ENCODE peak calls at places on chromosome 7, in four cellular contexts. Y is HepG2, Q is GM12878, L is K562. E is an unnamed sample.

GRCh38 chr7:1542841-1543747 is 12.6 kb downstream of the MAFK start:
- DNase-seq in L (no peak), Y (no peak), Q (no peak), E (no peak)

GRCh38 chr7:2117681-2118045 is 115.1 kb downstream of the MAD1L1 start:
- DNase-seq in Q (no peak), Y (no peak), L (no peak), E (no peak)

GRCh38 chr7:32357535-32358277 is 132.5 kb downstream of the LSM5 start:
- DNase-seq in Y (no peak), Q (no peak), L (no peak), E (no peak)

GRCh38 chr7:131011976-131012375 is 278.0 kb upstream of the KLF14 start:
- DNase-seq in L (no peak), Y (no peak), Q (no peak), E (no peak)

GRCh38 chr7:75599244-75599771 is 107.2 kb downstream of the SPDYE5 start:
- DNase-seq in Y (no peak), Q (no peak), L (no peak), E (no peak)

GRCh38 chr7:30912454-30912985 is 867 bp downstream of the AQP1 start:
- DNase-seq in Q (no peak), L (no peak), Y (no peak), E (no peak)

GRCh38 chr7:123719481-123719806 is 29.4 kb downstream of the WASL start:
- DNase-seq in Y (no peak), Q (no peak), L (no peak), E (no peak)

GRCh38 chr7:35037526-35038339 is 448 bp upstream of the DPY19L1 start:
- DNase-seq in L (peak), Q (no peak), Y (peak), E (peak)

GRCh38 chr7:112448376-112448775 is 1.9 kb upstream of the IFRD1 start:
- DNase-seq in L (no peak), Y (no peak), Q (no peak), E (no peak)

GRCh38 chr7:139044813-139045794 is 9.3 kb upstream of the ZC3HAV1L start:
- DNase-seq in L (peak), Y (no peak), Q (no peak), E (no peak)

GRCh38 chr7:1975179-1975578 is 257.6 kb downstream of the MAD1L1 start:
- DNase-seq in Q (no peak), L (no peak), Y (no peak), E (no peak)

GRCh38 chr7:17405786-17406185 is 107.3 kb downstream of the AHR start:
- DNase-seq in Y (peak), L (no peak), Q (no peak), E (no peak)

GRCh38 chr7:137874390-137874789 is 27.6 kb upstream of the DGKI start:
- DNase-seq in Q (no peak), Y (no peak), L (no peak), E (no peak)

GRCh38 chr7:47758546-47758945 is 176.6 kb upstream of the TNS3 start:
- DNase-seq in Q (no peak), L (no peak), Y (no peak), E (no peak)

GRCh38 chr7:149790146-149790548 is 16.8 kb upstream of the ZNF467 start:
- DNase-seq in L (peak), Q (no peak), Y (no peak), E (peak)

GRCh38 chr7:83996879-83997278 is 197.7 kb downstream of the SEMA3A start:
- DNase-seq in L (no peak), Q (no peak), Y (no peak), E (no peak)

GRCh38 chr7:110762514-110762913 is 328.4 kb upstream of the LRRN3 start:
- DNase-seq in Y (no peak), Q (no peak), L (no peak), E (no peak)

GRCh38 chr7:90384433-90384832 is 18.8 kb upstream of the CLDN12 start:
- DNase-seq in Y (no peak), Q (no peak), L (no peak), E (no peak)

GRCh38 chr7:90383879-90384278 is 19.4 kb upstream of the CLDN12 start:
- DNase-seq in Q (no peak), L (no peak), Y (no peak), E (no peak)

GRCh38 chr7:90387470-90388240 is 15.6 kb upstream of the CLDN12 start:
- DNase-seq in Y (no peak), Q (no peak), L (no peak), E (no peak)

GRCh38 chr7:90383422-90383821 is 19.8 kb upstream of the CLDN12 start:
- DNase-seq in Y (no peak), Q (no peak), L (no peak), E (no peak)
- TF ChIP-seq FOXM1 in Y (no peak), Q (no peak), L (no peak), E (no peak)

GRCh38 chr7:87316846-87317545 is 28.5 kb upstream of the CROT start:
- DNase-seq in Y (peak), Q (no peak), L (no peak), E (no peak)

GRCh38 chr7:87316097-87316700 is 29.3 kb upstream of the CROT start:
- DNase-seq in L (no peak), Q (peak), Y (no peak), E (no peak)

GRCh38 chr7:87317691-87318245 is 27.7 kb upstream of the CROT start:
- DNase-seq in Y (no peak), Q (no peak), L (no peak), E (no peak)

DNA sequence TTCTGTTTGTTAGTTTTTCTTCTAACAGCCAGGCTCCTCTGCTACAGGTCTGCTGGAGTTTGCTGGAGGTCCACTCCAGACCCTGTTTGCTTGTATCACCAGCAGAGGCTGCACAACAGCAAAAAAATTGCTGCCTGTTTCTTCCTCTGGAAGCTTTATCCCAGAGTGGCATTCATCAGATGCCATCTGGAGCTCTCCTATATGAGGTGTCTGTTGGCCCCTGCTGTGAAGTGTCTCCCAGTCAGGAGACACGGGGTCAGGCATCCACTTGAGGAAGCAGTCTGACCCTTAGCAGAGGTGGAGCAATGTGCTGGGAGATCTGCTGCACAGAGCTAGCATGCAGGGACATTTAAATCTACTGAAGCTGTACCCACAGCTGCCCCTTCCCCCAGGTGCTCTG is 26.7 kb upstream of the CROT start:
- DNase-seq in Q (no peak), L (no peak), Y (peak), E (no peak)
- TF ChIP-seq BHLHE40 in Q (no peak), L (no peak), Y (no peak), E (no peak)

GRCh38 chr7:80468931-80469714 is 42.7 kb downstream of the GNAT3 start:
- DNase-seq in Q (no peak), L (no peak), Y (no peak), E (no peak)
- TF ChIP-seq FOXM1 in Q (no peak), L (no peak), Y (no peak), E (no peak)

DNA sequence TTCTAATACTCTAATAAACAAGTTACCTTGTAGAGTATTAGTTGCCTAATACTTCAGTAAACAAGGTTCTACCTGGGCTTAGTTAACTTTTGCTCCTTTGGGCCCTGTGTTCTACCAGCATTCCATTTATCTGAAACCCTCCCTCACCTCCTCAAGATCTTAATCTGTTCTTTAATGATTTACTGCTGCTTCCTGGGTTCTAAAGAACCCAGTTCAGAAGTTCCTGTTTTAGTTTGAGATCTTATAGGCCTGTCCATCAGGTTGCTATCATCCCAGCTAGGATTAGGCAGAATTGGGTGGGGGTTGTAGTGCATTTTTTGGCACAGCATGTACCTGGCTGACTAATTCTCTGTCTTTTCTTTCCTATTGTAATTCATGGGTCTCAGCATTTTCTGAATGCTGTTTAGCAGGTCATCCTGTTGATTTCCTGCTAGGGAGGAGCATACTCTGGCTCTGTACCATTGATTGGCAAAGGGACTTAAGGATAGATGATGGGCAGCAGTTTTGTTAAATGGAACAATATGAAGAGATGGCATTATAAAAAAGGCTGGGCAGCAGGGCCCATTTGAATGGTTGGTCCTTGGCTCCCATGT is 53.7 kb upstream of the TMEM248 start:
- DNase-seq in Y (peak), L (no peak), Q (no peak), E (no peak)
- TF ChIP-seq BHLHE40 in Y (no peak), L (no peak), Q (no peak), E (no peak)

E was measured in HEK293T.